ENCODE peak calls at places on chromosomes 11 and 22, in nine cellular contexts. W is PC-9, L is coronary artery, O is HFFc6, H is IMR-90, X is dorsolateral prefrontal cortex, F is ovary, M is breast epithelium, C is epithelial cell of esophagus. A is an unnamed sample.

GRCh38 chr11:34243620-34244493 is 114.0 kb downstream of the ABTB2 start:
- DNase-seq in W (peak; percentile 95), L (no peak), O (peak; percentile 39), H (peak; percentile 77), X (no peak), F (no peak), M (no peak), C (peak; percentile 93), A (peak; percentile 76)

GRCh38 chr11:20118209-20118608 is 42.1 kb downstream of the DBX1 start:
- DNase-seq in W (no peak), L (no peak), O (no peak), H (no peak), X (no peak), F (no peak), M (no peak), C (no peak), A (no peak)

GRCh38 chr11:80155412-80156017 is 714.7 kb upstream of the TENM4 start:
- DNase-seq in W (no peak), L (no peak), O (peak; percentile 9), H (peak; percentile 37), X (no peak), F (no peak), M (no peak), C (peak; percentile 49), A (no peak)

GRCh38 chr11:123302751-123303195 is 107.7 kb upstream of the CLMP start:
- DNase-seq in W (no peak), L (no peak), O (peak; percentile 72), H (peak; percentile 72), X (no peak), F (no peak), M (no peak), C (peak; percentile 27), A (peak; percentile 53)

GRCh38 chr22:40436460-40437431 is 66.4 kb downstream of the SGSM3 start:
- DNase-seq in W (peak; percentile 44), L (no peak), O (peak; percentile 37), H (peak; percentile 74), X (no peak), F (peak; percentile 63), M (no peak), C (peak; percentile 75), A (peak; percentile 79)

GRCh38 chr11:108654994-108655631 is 9.8 kb upstream of the DDX10 start:
- DNase-seq in W (peak; percentile 60), L (no peak), O (peak; percentile 47), H (peak; percentile 56), X (no peak), F (peak; percentile 40), M (no peak), C (peak; percentile 63), A (no peak)

GRCh38 chr11:36150986-36151385 is 138.2 kb downstream of the COMMD9 start:
- DNase-seq in W (no peak), L (peak; percentile 16), O (no peak), H (peak; percentile 49), X (no peak), F (no peak), M (no peak), C (no peak), A (no peak)

GRCh38 chr11:1271002-1271401 is 38.4 kb downstream of the TOLLIP start:
- DNase-seq in W (no peak), L (no peak), O (no peak), H (peak; percentile 12), X (no peak), F (no peak), M (no peak), C (no peak), A (no peak)

GRCh38 chr11:82738116-82738515 is 4.5 kb upstream of the FAM181B start:
- DNase-seq in W (no peak), L (no peak), O (no peak), H (no peak), X (no peak), F (no peak), M (no peak), C (no peak), A (no peak)

GRCh38 chr11:315051-315481 is 1.2 kb downstream of the IFITM1 start:
- DNase-seq in W (no peak), L (no peak), O (no peak), H (no peak), X (no peak), F (no peak), M (no peak), C (no peak), A (no peak)

GRCh38 chr11:15815246-15816209 is 540.8 kb downstream of the SOX6 start:
- DNase-seq in W (no peak), L (no peak), O (no peak), H (no peak), X (no peak), F (no peak), M (no peak), C (peak; percentile 29), A (no peak)

GRCh38 chr11:27248430-27249207 is 114.4 kb downstream of the CCDC34 start:
- DNase-seq in W (no peak), L (no peak), O (no peak), H (no peak), X (no peak), F (no peak), M (no peak), C (no peak), A (no peak)

GRCh38 chr22:49600891-49601431 is 226.7 kb downstream of the BRD1 start:
- DNase-seq in W (no peak), L (no peak), O (no peak), H (no peak), X (no peak), F (no peak), M (no peak), C (no peak), A (no peak)

GRCh38 chr22:48277868-48278581 is 1515.6 kb downstream of the TBC1D22A start:
- DNase-seq in W (no peak), L (no peak), O (no peak), H (no peak), X (no peak), F (no peak), M (no peak), C (no peak), A (no peak)

GRCh38 chr11:113906038-113906437 is 1.4 kb downstream of the HTR3B start:
- DNase-seq in W (peak; percentile 45), L (no peak), O (peak; percentile 50), H (peak; percentile 51), X (no peak), F (no peak), M (no peak), C (peak; percentile 63), A (no peak)

GRCh38 chr11:6572215-6572614 is 31.2 kb downstream of the RRP8 start:
- DNase-seq in W (no peak), L (no peak), O (peak; percentile 66), H (peak; percentile 84), X (no peak), F (no peak), M (no peak), C (peak; percentile 61), A (no peak)

GRCh38 chr11:68727783-68728182 is 23.5 kb downstream of the TESMIN start:
- DNase-seq in W (no peak), L (no peak), O (no peak), H (peak; percentile 8), X (no peak), F (no peak), M (no peak), C (peak; percentile 9), A (no peak)

GRCh38 chr11:44505591-44506054 is 59.8 kb upstream of the CD82 start:
- DNase-seq in W (no peak), L (no peak), O (peak; percentile 55), H (peak; percentile 61), X (no peak), F (no peak), M (no peak), C (peak; percentile 16), A (no peak)

DNA sequence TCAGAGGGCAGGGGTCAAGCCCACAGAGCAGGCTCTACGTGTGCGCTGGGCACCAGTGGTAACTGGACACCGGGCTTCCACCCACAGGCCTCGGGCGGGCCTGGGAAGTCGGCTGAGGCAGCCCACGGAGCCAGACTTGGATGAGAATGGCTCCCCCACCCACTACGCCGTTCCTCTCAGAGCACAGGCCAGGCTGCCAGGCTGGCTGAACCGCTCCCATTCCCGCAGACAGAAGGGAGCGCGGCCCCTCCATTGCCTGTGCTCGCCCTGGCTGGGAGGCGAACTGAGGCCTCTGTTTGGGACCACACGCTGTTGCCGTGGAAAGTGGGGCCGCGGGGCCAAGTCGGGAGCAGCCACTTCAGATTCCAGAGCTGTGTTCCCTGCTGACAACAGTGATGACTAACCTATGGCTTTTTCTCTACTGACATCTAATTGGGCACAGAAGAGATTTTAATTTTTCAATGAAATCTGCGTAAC is 63.9 kb downstream of the MYH9 start:
- DNase-seq in W (no peak), L (peak; percentile 93), O (no peak), H (no peak), X (no peak), F (peak; percentile 43), M (no peak), C (no peak), A (no peak)
- TF ChIP-seq CTCF in W (no peak), L (no peak), O (no peak), H (no peak), X (no peak), F (no peak), M (no peak), C (no peak), A (no peak)

DNA sequence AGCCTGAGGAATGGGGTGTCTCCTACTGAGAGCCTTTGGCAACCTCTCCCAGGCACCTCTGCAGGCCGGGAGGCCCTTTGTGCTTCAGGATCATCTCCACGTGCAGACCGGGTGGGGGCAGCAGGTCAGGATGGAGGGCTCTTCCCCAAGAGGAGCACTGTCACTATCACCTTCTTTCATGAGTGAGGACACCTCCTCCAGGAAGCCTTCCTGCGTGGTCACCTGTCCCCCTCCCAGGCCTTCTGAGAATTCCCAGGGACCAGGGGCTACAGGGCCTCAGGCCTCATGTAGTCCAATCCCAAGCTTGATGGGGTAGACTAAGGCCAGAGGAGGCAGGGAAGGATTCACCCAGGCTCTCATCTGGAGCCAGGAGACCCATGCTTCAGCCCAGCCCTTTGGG is 57.6 kb downstream of the PDE2A start:
- DNase-seq in W (no peak), L (no peak), O (no peak), H (no peak), X (no peak), F (no peak), M (no peak), C (no peak), A (no peak)
- TF ChIP-seq CTCF in W (no peak), L (no peak), O (no peak), H (no peak), X (no peak), F (no peak), M (no peak), C (no peak), A (no peak)

GRCh38 chr11:43130616-43131015 is 181.2 kb upstream of the API5 start:
- DNase-seq in W (no peak), L (no peak), O (no peak), H (no peak), X (peak; percentile 29), F (no peak), M (no peak), C (no peak), A (no peak)
- TF ChIP-seq CTCF in W (no peak), L (no peak), O (no peak), H (no peak), X (no peak), F (no peak), M (no peak), C (no peak), A (peak; percentile 25)

DNA sequence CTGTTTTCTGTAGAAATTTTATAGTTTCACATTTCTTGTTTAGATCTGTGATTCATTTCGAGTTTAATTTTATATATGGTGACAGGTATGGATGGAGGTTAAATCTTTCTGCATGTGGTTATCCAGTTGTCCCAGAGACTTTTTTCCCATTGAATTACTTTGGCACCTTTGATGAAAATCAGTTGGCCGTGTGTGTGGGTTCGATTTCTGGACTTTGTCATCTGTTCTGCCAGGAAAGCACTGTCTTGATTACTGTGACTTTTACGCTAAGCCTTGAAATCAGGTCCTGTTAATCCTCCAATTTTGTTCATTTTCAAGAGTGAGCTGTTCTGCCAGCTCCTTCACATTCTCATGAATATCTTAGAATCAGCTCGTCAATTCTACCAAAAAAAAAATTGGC is 107.4 kb downstream of the KCNQ1 start:
- DNase-seq in W (no peak), L (no peak), O (no peak), H (no peak), X (no peak), F (no peak), M (no peak), C (no peak), A (no peak)
- TF ChIP-seq CTCF in W (no peak), L (no peak), O (no peak), H (no peak), X (no peak), F (no peak), M (no peak), C (no peak), A (no peak)

A was measured in GM06990.